ENCODE peak calls at places on chromosomes 3 and 15, in four cellular contexts. K is WERI-Rb-1, E is sigmoid colon, Z is endothelial cell of umbilical vein. B is an unnamed sample.

GRCh38 chr15:72153269-72153668 is 35.1 kb downstream of the SENP8 start:
- DNase-seq in K (no peak), E (no peak), Z (peak), B (no peak)

GRCh38 chr3:99330924-99331532 is 307.4 kb upstream of the COL8A1 start:
- DNase-seq in K (no peak), E (no peak), Z (no peak), B (no peak)

GRCh38 chr3:119751423-119751822 is 30.5 kb upstream of the NR1I2 start:
- DNase-seq in K (no peak), E (no peak), Z (peak), B (no peak)

GRCh38 chr3:24344784-24345439 is 149.7 kb downstream of the THRB start:
- DNase-seq in K (no peak), E (no peak), Z (no peak), B (no peak)

GRCh38 chr15:75203017-75203907 is 1.6 kb downstream of the C15orf39 start:
- DNase-seq in K (no peak), E (no peak), Z (peak), B (no peak)

GRCh38 chr3:186826978-186827857 is 15.3 kb upstream of the ADIPOQ start:
- DNase-seq in K (peak), E (peak), Z (peak), B (peak)

GRCh38 chr15:101020451-101020850 is 101.3 kb downstream of the LRRK1 start:
- DNase-seq in K (no peak), E (no peak), Z (no peak), B (no peak)

GRCh38 chr15:82045179-82045891 is 483 bp downstream of the MEX3B start:
- DNase-seq in K (peak), E (peak), Z (peak), B (no peak)

GRCh38 chr3:138434276-138434874 is at the start of gene ESYT3:
- DNase-seq in K (no peak), E (peak), Z (peak), B (peak)

GRCh38 chr3:3334456-3334855 is 155.0 kb upstream of the CRBN start:
- DNase-seq in K (no peak), E (no peak), Z (no peak), B (no peak)

GRCh38 chr3:4722103-4722502 is 229.0 kb downstream of the ITPR1 start:
- DNase-seq in K (peak), E (no peak), Z (peak), B (peak)

GRCh38 chr15:35305031-35305555 is 220.0 kb upstream of the NANOGP8 start:
- DNase-seq in K (no peak), E (no peak), Z (peak), B (no peak)

GRCh38 chr3:125643127-125643526 is 47.8 kb upstream of the OSBPL11 start:
- DNase-seq in K (peak), E (no peak), Z (no peak), B (no peak)

GRCh38 chr3:125641901-125642300 is 46.6 kb upstream of the OSBPL11 start:
- DNase-seq in K (no peak), E (no peak), Z (no peak), B (no peak)

GRCh38 chr3:125644036-125645025 is 49.0 kb upstream of the OSBPL11 start:
- DNase-seq in K (no peak), E (peak), Z (no peak), B (peak)

GRCh38 chr3:125647318-125648014 is 52.2 kb upstream of the OSBPL11 start:
- DNase-seq in K (no peak), E (no peak), Z (no peak), B (no peak)

DNA sequence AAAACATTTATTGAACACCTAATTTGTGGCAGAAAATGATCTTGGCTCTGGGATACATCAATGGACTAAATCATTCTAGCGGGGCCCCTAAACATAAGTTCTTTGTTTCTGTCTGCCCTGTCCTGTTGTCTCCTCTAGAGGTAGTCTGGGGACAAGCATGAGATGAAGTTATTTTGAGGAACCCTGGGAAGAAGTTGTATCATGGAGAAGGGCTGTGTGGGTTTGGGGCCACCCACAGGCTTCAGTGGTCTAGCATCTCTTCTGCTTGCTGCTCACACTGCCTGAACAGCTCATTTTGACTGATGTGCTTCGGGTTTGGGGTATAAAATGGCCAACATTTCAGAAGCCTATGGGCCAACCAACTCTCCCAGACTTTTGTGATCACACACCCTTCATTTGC is 50.3 kb upstream of the OSBPL11 start:
- DNase-seq in K (no peak), E (no peak), Z (no peak), B (no peak)
- H3K27ac ChIP-seq in K (no peak), E (no peak), Z (no peak), B (peak)

DNA sequence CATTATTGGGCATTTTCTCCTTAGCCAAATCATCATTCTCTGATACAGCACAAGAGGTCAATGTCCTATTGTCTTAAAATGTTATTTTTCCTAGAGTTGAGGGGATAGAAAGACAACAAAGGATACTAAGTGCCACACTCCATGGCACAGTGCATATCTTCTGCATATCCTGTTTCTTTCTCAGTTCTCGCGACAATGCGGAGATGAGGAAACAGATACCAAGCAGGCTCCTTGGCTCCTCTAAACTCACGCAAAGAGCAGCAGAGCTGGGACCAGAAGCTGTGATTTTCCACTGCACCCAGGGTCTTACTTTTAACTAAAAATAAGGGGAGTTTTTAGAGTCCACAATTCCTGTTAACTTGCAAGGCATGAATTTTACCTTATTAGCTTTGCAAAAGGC is 10.5 kb upstream of the VGLL4 start:
- DNase-seq in K (no peak), E (no peak), Z (no peak), B (no peak)
- H3K27ac ChIP-seq in K (no peak), E (no peak), Z (no peak), B (no peak)

DNA sequence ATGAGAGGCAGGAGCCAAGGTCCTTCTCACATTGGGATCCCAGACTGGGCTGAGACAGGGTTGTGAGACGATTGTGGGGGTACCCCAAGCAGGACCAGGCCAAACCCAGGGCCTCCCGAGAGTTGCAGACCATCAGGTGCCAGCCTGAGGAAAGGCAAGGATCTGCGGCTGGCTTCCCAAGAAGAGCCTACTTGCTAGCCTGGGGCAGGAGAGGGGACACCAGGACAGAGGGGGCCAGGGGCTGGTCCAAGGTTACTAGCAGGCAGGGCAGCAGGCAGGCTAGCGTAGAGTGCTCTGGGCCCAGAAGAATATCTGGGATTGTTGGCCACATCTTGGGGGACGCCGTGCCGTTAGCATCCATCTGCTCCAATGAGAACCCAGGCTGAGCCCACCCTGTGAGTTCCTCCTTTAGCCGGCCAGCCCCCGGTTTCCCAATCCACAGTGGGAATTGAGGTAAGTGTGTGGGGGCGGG is 546 bp downstream of the CISH start:
- DNase-seq in K (no peak), E (peak), Z (peak), B (no peak)
- H3K27ac ChIP-seq in K (peak), E (peak), Z (peak), B (no peak)

GRCh38 chr15:65916041-65916663 is 46.9 kb downstream of the RAB11A start:
- DNase-seq in K (no peak), E (no peak), Z (no peak), B (no peak)
- H3K27ac ChIP-seq in K (no peak), E (no peak), Z (no peak), B (no peak)

GRCh38 chr3:31095254-31095653 is 200.8 kb upstream of the GADL1 start:
- DNase-seq in K (no peak), E (no peak), Z (no peak), B (no peak)

GRCh38 chr3:31092748-31093607 is 198.5 kb upstream of the GADL1 start:
- DNase-seq in K (no peak), E (no peak), Z (peak), B (no peak)

GRCh38 chr3:31093608-31093990 is 199.1 kb upstream of the GADL1 start:
- DNase-seq in K (no peak), E (no peak), Z (peak), B (no peak)

GRCh38 chr3:31091748-31092147 is 197.3 kb upstream of the GADL1 start:
- DNase-seq in K (no peak), E (no peak), Z (no peak), B (no peak)

DNA sequence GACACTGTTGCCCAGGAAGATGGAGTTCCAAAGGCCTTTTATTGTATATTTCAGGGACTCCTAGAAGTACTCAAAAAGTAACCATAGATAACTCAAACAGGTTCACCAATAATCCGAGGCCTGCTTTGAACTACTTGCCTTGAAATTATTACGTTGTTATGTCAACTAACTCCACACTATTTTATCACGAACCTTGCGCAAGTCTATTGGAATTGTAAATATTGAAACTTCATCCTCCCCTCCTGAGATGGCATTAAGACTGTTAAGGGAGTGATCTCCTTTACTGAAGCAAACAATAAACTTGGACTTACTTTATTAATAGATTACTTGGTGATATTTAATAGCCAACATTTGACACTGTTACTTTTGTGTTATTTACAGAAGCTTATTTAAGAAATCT is 199.6 kb upstream of the GADL1 start:
- DNase-seq in K (no peak), E (no peak), Z (no peak), B (no peak)
- H3K27ac ChIP-seq in K (no peak), E (no peak), Z (peak), B (no peak)

GRCh38 chr3:128490650-128491070 is 2.3 kb downstream of the GATA2 start:
- DNase-seq in K (no peak), E (no peak), Z (peak), B (no peak)

GRCh38 chr3:128488636-128488994 is 4.4 kb downstream of the GATA2 start:
- DNase-seq in K (no peak), E (no peak), Z (no peak), B (no peak)

GRCh38 chr3:128491071-128491899 is 1.7 kb downstream of the GATA2 start:
- DNase-seq in K (no peak), E (peak), Z (peak), B (no peak)

GRCh38 chr3:128488995-128489859 is 3.8 kb downstream of the GATA2 start:
- DNase-seq in K (no peak), E (peak), Z (peak), B (no peak)

DNA sequence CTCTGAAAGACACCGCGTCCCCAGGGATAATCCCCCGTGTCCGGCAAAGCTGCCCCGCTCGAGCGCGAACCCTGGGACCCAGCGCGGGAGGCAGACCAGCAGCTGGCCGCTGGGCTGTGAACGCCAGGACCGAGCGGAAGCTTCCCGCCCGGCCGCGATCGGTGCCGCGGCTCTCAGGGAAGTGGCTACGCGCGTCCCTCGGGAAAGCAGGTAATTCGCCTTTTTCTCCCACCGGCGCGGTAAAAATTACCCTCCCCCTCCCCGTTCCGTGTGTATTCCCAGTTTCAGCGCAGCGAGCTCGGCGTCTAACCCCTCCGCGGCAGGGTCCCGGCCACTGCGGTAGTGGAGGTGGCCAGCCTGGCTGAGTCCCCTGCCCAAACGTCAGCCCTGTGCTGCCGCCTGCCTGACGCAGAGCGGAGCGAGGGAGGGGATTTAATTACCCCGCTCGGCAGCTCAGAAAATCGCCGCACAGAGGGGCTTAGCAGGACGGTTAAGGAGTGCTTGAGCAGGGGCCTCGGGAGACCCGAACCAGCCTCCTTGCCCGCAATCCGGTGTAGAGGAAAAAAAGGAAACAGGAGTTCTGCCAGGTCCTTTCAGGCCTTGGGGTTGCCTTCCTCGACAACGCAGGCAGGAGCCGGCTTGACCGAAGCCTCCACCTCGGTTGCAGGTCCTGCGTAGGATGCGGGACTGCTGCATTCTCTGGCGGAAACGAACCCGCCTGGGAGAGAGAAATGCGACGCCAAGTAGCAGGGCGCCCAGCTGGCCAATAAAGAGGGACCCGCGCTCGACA is 2.9 kb downstream of the GATA2 start:
- DNase-seq in K (peak), E (peak), Z (peak), B (no peak)
- H3K27ac ChIP-seq in K (no peak), E (peak), Z (peak), B (peak)

GRCh38 chr15:22870865-22871264 is 32.4 kb downstream of the NIPA2 start:
- DNase-seq in K (no peak), E (no peak), Z (no peak), B (no peak)

GRCh38 chr15:22871481-22872076 is 33.1 kb downstream of the NIPA2 start:
- DNase-seq in K (peak), E (no peak), Z (no peak), B (no peak)

GRCh38 chr15:22874256-22874655 is 35.8 kb downstream of the NIPA2 start:
- DNase-seq in K (no peak), E (no peak), Z (no peak), B (no peak)

GRCh38 chr15:22873841-22874240 is 35.4 kb downstream of the NIPA2 start:
- DNase-seq in K (no peak), E (no peak), Z (no peak), B (no peak)

DNA sequence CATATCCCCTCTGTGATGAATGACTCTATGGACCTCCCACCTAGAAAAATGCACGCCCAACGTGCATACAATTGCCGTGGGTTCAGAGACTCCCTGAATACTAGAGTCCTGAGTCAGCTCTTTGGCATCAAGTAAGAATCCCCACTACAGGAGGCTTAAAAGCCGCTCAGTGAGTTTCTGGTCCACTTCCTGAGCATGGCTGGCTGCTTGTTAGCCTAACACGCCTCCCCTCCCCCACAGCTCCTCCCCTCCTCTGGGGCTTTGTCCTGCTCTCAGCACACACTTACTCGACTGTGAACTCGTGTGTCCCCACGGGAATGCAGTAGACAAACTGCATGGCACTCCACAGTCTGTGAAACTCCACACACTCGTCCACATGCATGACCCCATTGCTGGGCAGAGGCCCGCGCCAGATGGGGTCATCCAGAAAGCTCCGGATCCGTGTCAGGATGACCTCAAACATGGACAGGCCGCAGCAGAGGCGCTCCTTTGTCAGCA is 34.8 kb downstream of the NIPA2 start:
- DNase-seq in K (peak), E (no peak), Z (no peak), B (no peak)
- H3K27ac ChIP-seq in K (no peak), E (no peak), Z (no peak), B (no peak)

DNA sequence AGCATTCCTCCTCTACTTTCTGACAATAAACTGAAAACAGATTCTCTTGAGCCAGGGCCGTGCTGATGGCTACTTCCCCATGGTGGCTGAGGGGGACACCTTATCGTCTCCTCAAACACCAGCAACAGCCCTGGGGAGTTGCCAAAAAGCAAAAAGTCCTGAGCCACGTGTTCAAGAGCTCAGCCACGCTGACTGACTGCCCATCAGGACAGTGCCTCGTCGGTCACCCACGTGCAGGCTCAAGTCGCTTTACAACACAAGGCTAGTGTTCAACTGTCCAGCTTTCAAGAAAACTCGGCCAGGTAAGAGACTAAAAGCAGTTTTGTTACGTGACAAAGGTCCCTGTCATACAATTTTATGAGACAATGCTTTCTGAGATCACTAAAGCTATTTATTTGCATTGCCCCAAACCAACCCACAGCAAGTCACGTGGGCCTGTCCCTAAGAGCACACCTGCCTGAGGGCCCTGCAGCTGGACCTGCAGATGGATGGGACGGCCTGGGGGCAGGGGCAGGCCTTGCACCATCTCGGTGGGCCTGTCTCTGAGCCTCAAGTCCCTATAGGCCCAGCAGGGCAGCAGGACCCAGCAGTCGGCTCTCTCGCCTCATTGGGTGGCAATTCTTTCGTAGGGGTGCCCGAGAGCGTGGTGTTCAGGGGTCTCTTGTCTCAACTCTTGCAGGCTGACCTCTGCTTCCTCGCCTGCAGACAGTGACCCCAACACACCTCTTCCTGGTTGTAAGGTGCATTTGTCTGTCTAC is 42.7 kb downstream of the NIPA2 start:
- DNase-seq in K (no peak), E (no peak), Z (no peak), B (no peak)
- H3K27ac ChIP-seq in K (no peak), E (no peak), Z (no peak), B (no peak)

GRCh38 chr3:134326760-134327593 is 47.3 kb downstream of the AMOTL2 start:
- DNase-seq in K (peak), E (peak), Z (peak), B (no peak)
- H3K27ac ChIP-seq in K (no peak), E (peak), Z (peak), B (no peak)